ENCODE peak calls at places on chromosomes 13 and 19, in four cellular contexts. One of them, this sample, is unnamed.

GRCh38 chr19:35404879-35405622 is 34.2 kb downstream of the GPR42 start:
- DNase-seq in ascending aorta: no peak
- DNase-seq in KBM-7: no peak
- DNase-seq in iris pigment epithelial cell: peak; percentile 89
- DNase-seq in this sample: peak; percentile 80

GRCh38 chr13:93260591-93260990 is 34.0 kb downstream of the GPC6 start:
- DNase-seq in ascending aorta: no peak
- DNase-seq in KBM-7: no peak
- DNase-seq in iris pigment epithelial cell: peak; percentile 55
- DNase-seq in this sample: peak; percentile 41

GRCh38 chr13:50892162-50892944 is 17.2 kb upstream of the RNASEH2B start:
- DNase-seq in ascending aorta: no peak
- DNase-seq in KBM-7: peak; percentile 75
- DNase-seq in iris pigment epithelial cell: no peak
- DNase-seq in this sample: no peak

GRCh38 chr19:21482863-21483276 is 22.5 kb upstream of the ZNF429 start:
- DNase-seq in ascending aorta: peak; percentile 26
- DNase-seq in KBM-7: peak; percentile 58
- DNase-seq in iris pigment epithelial cell: peak; percentile 44
- DNase-seq in this sample: peak; percentile 3

GRCh38 chr19:43595605-43595998 is 332 bp downstream of the IRGQ start:
- DNase-seq in ascending aorta: no peak
- DNase-seq in KBM-7: no peak
- DNase-seq in iris pigment epithelial cell: no peak
- DNase-seq in this sample: no peak

GRCh38 chr13:90185734-90186133 is 1161.8 kb upstream of the MIR17HG start:
- DNase-seq in ascending aorta: no peak
- DNase-seq in KBM-7: no peak
- DNase-seq in iris pigment epithelial cell: no peak
- DNase-seq in this sample: no peak

GRCh38 chr19:41478171-41478570 is 35.2 kb downstream of the ERICH4 start:
- DNase-seq in ascending aorta: no peak
- DNase-seq in KBM-7: no peak
- DNase-seq in iris pigment epithelial cell: no peak
- DNase-seq in this sample: no peak

GRCh38 chr19:51794865-51795490 is at the start of gene FPR3:
- DNase-seq in ascending aorta: no peak
- DNase-seq in KBM-7: no peak
- DNase-seq in iris pigment epithelial cell: no peak
- DNase-seq in this sample: no peak

GRCh38 chr19:38045554-38046253 is 138.7 kb downstream of the SIPA1L3 start:
- DNase-seq in ascending aorta: no peak
- DNase-seq in KBM-7: no peak
- DNase-seq in iris pigment epithelial cell: no peak
- DNase-seq in this sample: no peak

GRCh38 chr19:920051-920857 is 3.1 kb downstream of the KISS1R start:
- DNase-seq in ascending aorta: no peak
- DNase-seq in KBM-7: no peak
- DNase-seq in iris pigment epithelial cell: peak; percentile 41
- DNase-seq in this sample: no peak

GRCh38 chr13:113137656-113138292 is 15.2 kb downstream of the F10 start:
- DNase-seq in ascending aorta: no peak
- DNase-seq in KBM-7: no peak
- DNase-seq in iris pigment epithelial cell: no peak
- DNase-seq in this sample: no peak

This sample was measured in astrocyte.